ENCODE peak calls at places on chromosomes 4 and X, in eight cellular contexts. F is keratinocyte; N is left ventricle myocardium inferior; K is CD4-positive, CD25-positive, alpha-beta regulatory T cell; L is pancreas; C is left lung; R is sigmoid colon; Q is right cardiac atrium. Y is an unnamed sample.

GRCh38 chr4:122798101-122798500 is 28.5 kb upstream of the FGF2 start:
- DNase-seq in F (peak), N (peak), K (no peak), L (no peak), C (peak), R (peak), Q (peak), Y (no peak)

GRCh38 chrX:154602766-154603437 is 16.2 kb downstream of the CTAG1B start:
- DNase-seq in F (no peak), N (no peak), K (no peak), L (no peak), C (no peak), R (no peak), Q (no peak), Y (peak)

GRCh38 chr4:88107406-88108107 is 50.9 kb downstream of the ABCG2 start:
- DNase-seq in F (no peak), N (no peak), K (no peak), L (no peak), C (no peak), R (no peak), Q (no peak), Y (no peak)

GRCh38 chr4:6308890-6309643 is 39.4 kb downstream of the WFS1 start:
- DNase-seq in F (no peak), N (no peak), K (no peak), L (no peak), C (no peak), R (no peak), Q (peak), Y (no peak)

GRCh38 chr4:183920512-183920911 is 15.4 kb downstream of the STOX2 start:
- DNase-seq in F (no peak), N (no peak), K (no peak), L (no peak), C (no peak), R (no peak), Q (no peak), Y (no peak)

GRCh38 chr4:41212221-41213203 is 1.8 kb downstream of the APBB2 start:
- DNase-seq in F (no peak), N (no peak), K (no peak), L (peak), C (peak), R (peak), Q (no peak), Y (no peak)

GRCh38 chr4:164888096-164888495 is 11.1 kb downstream of the APELA start:
- DNase-seq in F (no peak), N (no peak), K (no peak), L (no peak), C (no peak), R (no peak), Q (no peak), Y (no peak)

GRCh38 chrX:68599256-68600152 is 48.0 kb upstream of the STARD8 start:
- DNase-seq in F (no peak), N (no peak), K (peak), L (no peak), C (no peak), R (no peak), Q (no peak), Y (no peak)

GRCh38 chr4:86242677-86243076 is 117.2 kb downstream of the MAPK10 start:
- DNase-seq in F (no peak), N (no peak), K (no peak), L (no peak), C (no peak), R (no peak), Q (no peak), Y (no peak)

GRCh38 chrX:42715689-42716022 is 62.3 kb downstream of the PPP1R2C start:
- DNase-seq in F (no peak), N (no peak), K (no peak), L (no peak), C (no peak), R (no peak), Q (no peak), Y (no peak)

GRCh38 chr4:92299152-92299551 is 4.6 kb upstream of the GRID2 start:
- DNase-seq in F (no peak), N (no peak), K (no peak), L (no peak), C (no peak), R (no peak), Q (no peak), Y (no peak)

GRCh38 chrX:79065696-79066095 is 78.8 kb upstream of the GPR174 start:
- DNase-seq in F (no peak), N (no peak), K (no peak), L (no peak), C (no peak), R (no peak), Q (no peak), Y (no peak)

GRCh38 chrX:1103360-1103759 is 109.1 kb downstream of the CRLF2 start:
- DNase-seq in F (no peak), N (no peak), K (no peak), L (no peak), C (no peak), R (no peak), Q (no peak), Y (no peak)

GRCh38 chr4:41044165-41044564 is 170.2 kb downstream of the APBB2 start:
- DNase-seq in F (no peak), N (no peak), K (no peak), L (no peak), C (no peak), R (no peak), Q (no peak), Y (no peak)

GRCh38 chr4:146051724-146052396 is 113.2 kb upstream of the ZNF827 start:
- DNase-seq in F (no peak), N (no peak), K (no peak), L (no peak), C (no peak), R (no peak), Q (no peak), Y (no peak)

GRCh38 chr4:118955515-118955914 is 66.9 kb downstream of the SYNPO2 start:
- DNase-seq in F (no peak), N (no peak), K (no peak), L (no peak), C (no peak), R (no peak), Q (no peak), Y (no peak)

GRCh38 chrX:153646620-153647373 is at the start of gene DUSP9:
- DNase-seq in F (no peak), N (no peak), K (no peak), L (peak), C (peak), R (peak), Q (no peak), Y (no peak)

GRCh38 chrX:38798956-38799355 is 2.3 kb upstream of the MID1IP1 start:
- DNase-seq in F (no peak), N (no peak), K (no peak), L (no peak), C (no peak), R (no peak), Q (no peak), Y (no peak)

GRCh38 chr4:71473541-71474240 is 134.9 kb downstream of the SLC4A4 start:
- DNase-seq in F (no peak), N (no peak), K (no peak), L (no peak), C (no peak), R (no peak), Q (no peak), Y (no peak)

GRCh38 chrX:118702741-118703140 is 24.7 kb upstream of the IL13RA1 start:
- DNase-seq in F (no peak), N (no peak), K (no peak), L (no peak), C (no peak), R (no peak), Q (no peak), Y (no peak)

GRCh38 chr4:150385606-150386005 is 196.3 kb upstream of the MAB21L2 start:
- DNase-seq in F (no peak), N (no peak), K (no peak), L (no peak), C (no peak), R (no peak), Q (peak), Y (no peak)

GRCh38 chr4:169098054-169098896 is 88.2 kb upstream of the CBR4 start:
- DNase-seq in F (no peak), N (no peak), K (no peak), L (no peak), C (no peak), R (no peak), Q (no peak), Y (no peak)

GRCh38 chr4:107283587-107284559 is 247.8 kb upstream of the DKK2 start:
- DNase-seq in F (peak), N (no peak), K (no peak), L (no peak), C (no peak), R (no peak), Q (no peak), Y (no peak)

GRCh38 chr4:53507671-53508286 is 83.5 kb downstream of the LNX1 start:
- DNase-seq in F (no peak), N (peak), K (no peak), L (no peak), C (no peak), R (peak), Q (peak), Y (peak)

GRCh38 chr4:40515037-40515397 is 114.6 kb downstream of the RBM47 start:
- DNase-seq in F (no peak), N (no peak), K (no peak), L (no peak), C (no peak), R (no peak), Q (no peak), Y (no peak)

GRCh38 chr4:72112514-72113156 is 80.8 kb downstream of the NPFFR2 start:
- DNase-seq in F (peak), N (no peak), K (peak), L (no peak), C (no peak), R (no peak), Q (no peak), Y (no peak)

GRCh38 chr4:85722401-85722800 is 247.5 kb downstream of the ARHGAP24 start:
- DNase-seq in F (no peak), N (no peak), K (no peak), L (no peak), C (no peak), R (no peak), Q (no peak), Y (no peak)

GRCh38 chr4:17623451-17624001 is 9.1 kb downstream of the MED28 start:
- DNase-seq in F (no peak), N (no peak), K (no peak), L (no peak), C (no peak), R (no peak), Q (no peak), Y (no peak)

GRCh38 chr4:6134612-6135220 is 65.6 kb downstream of the JAKMIP1 start:
- DNase-seq in F (no peak), N (no peak), K (peak), L (no peak), C (no peak), R (peak), Q (no peak), Y (no peak)

GRCh38 chr4:26323807-26324206 is 3.0 kb downstream of the RBPJ start:
- DNase-seq in F (no peak), N (no peak), K (no peak), L (no peak), C (no peak), R (no peak), Q (no peak), Y (no peak)

GRCh38 chr4:169604131-169604900 is 8.1 kb downstream of the NEK1 start:
- DNase-seq in F (no peak), N (no peak), K (peak), L (no peak), C (no peak), R (no peak), Q (no peak), Y (no peak)

GRCh38 chrX:7985568-7985967 is 58.4 kb upstream of the PNPLA4 start:
- DNase-seq in F (peak), N (no peak), K (no peak), L (no peak), C (no peak), R (no peak), Q (no peak), Y (no peak)

DNA sequence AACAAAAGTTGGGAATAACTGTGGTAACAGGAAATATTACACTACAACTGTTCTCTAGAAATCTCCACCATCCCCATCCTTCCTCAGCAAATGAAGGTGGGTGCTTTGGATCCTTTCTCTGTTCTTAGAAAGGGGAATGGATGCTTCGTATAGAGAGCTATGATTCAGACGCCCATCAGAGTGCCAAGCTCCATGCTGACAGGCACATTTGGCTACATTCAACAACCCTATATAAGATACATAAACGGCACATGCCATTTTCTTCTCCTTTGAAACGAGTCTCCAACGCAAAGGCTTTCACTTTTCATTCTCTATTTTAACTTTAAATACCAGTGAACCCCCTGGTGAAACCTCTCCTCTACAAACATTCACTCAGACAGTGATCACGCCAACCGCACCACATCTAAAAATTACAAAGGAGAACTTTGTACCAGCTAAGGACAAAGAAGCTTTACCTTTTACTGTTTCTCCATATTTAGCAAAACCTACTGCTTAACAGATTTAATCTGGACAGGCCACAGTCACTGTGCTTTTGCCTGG is 172.5 kb downstream of the TSPAN5 start:
- DNase-seq in F (no peak), N (no peak), K (peak), L (no peak), C (no peak), R (no peak), Q (no peak), Y (no peak)
- H3K27ac ChIP-seq in F (no peak), N (no peak), K (no peak), L (no peak), C (no peak), R (no peak), Q (no peak), Y (no peak)

GRCh38 chr4:2059034-2059725 is at the start of gene NAT8L:
- DNase-seq in F (no peak), N (peak), K (no peak), L (no peak), C (no peak), R (no peak), Q (no peak), Y (no peak)
- H3K4me3 ChIP-seq in F (no peak), N (peak), K (no peak), L (peak), C (no peak), R (peak), Q (peak), Y (peak)

DNA sequence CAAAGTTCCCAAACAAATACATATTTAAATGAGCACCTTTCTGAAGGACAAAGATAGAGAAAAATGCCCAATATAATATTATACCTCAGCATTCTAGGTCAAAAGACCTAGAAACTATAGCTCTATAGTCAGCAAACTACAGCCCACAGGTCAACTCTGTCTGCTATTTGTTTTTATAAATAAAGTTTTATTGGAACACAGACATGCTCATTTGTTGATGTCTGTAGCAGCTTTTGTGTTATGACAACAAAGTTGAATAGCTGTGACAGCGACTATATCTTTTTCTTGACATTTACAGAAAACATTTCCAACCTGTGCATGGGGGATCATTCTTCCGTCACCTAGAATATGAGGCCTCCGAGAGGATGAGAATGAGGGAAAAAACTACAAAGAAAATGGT is 48.7 kb upstream of the WDR19 start:
- DNase-seq in F (no peak), N (no peak), K (no peak), L (no peak), C (no peak), R (no peak), Q (no peak), Y (no peak)
- H3K27ac ChIP-seq in F (no peak), N (no peak), K (no peak), L (no peak), C (no peak), R (no peak), Q (no peak), Y (no peak)

GRCh38 chrX:11663875-11664210 is 1.9 kb downstream of the ARHGAP6 start:
- DNase-seq in F (no peak), N (no peak), K (no peak), L (no peak), C (no peak), R (no peak), Q (no peak), Y (no peak)

GRCh38 chrX:11667286-11667685 is 1.6 kb upstream of the ARHGAP6 start:
- DNase-seq in F (no peak), N (no peak), K (no peak), L (no peak), C (no peak), R (no peak), Q (no peak), Y (no peak)

GRCh38 chrX:11666180-11666579 is 460 bp upstream of the ARHGAP6 start:
- DNase-seq in F (no peak), N (no peak), K (no peak), L (no peak), C (no peak), R (peak), Q (peak), Y (no peak)

GRCh38 chrX:11664211-11664888 is 1.4 kb downstream of the ARHGAP6 start:
- DNase-seq in F (no peak), N (peak), K (no peak), L (no peak), C (no peak), R (peak), Q (peak), Y (no peak)

DNA sequence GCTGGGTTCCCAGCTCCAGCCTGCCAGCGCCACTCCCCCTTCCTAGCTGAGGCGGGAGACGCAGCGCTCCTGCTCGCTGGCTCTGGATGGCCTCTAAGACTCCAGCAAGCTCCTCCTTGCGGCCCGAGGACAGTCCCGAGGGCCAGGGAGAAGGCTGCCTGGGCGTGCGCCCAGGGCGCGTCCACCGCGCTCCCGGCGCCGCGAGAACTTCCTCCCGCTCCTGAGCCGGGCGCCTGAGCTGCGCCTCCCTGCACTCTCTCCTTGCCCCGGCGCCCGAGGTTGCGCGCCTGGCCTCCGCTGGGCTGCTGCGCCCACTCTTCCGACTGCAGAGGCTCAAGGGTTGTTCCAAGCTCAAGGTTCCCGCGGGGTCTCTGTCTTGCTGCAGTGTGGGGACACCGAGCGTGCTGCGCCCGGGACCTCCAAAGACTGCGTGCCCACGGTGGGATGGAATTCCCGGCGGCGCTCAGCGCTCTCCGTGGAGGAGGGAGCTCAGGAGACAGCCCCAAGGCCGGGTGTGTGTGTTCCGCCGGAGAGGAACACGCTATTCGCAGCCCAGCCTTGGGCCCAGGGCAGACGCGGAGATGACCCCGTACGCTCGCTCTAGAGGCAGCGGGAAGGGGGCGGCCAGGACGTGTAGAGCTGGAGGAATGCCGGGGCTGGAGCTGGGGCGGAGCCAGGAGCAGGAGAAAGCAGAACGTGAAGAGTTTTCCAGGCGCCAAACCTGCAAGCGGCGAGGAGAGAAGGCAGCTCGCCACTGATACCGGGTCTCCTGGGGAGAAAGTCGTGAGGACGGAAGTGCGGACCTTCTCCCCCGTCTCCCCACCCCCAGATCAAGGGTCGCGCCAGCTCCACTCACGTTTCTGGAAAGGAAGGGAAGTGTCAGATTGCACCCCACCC is at the start of gene ARHGAP6:
- DNase-seq in F (no peak), N (peak), K (no peak), L (no peak), C (peak), R (peak), Q (peak), Y (no peak)
- H3K4me3 ChIP-seq in F (peak), N (peak), K (no peak), L (peak), C (peak), R (peak), Q (peak), Y (peak)

GRCh38 chr4:186807131-186807530 is 83.5 kb upstream of the FAT1 start:
- DNase-seq in F (no peak), N (no peak), K (no peak), L (no peak), C (no peak), R (no peak), Q (no peak), Y (no peak)
- H3K27ac ChIP-seq in F (no peak), N (no peak), K (no peak), L (no peak), C (no peak), R (no peak), Q (no peak), Y (no peak)

DNA sequence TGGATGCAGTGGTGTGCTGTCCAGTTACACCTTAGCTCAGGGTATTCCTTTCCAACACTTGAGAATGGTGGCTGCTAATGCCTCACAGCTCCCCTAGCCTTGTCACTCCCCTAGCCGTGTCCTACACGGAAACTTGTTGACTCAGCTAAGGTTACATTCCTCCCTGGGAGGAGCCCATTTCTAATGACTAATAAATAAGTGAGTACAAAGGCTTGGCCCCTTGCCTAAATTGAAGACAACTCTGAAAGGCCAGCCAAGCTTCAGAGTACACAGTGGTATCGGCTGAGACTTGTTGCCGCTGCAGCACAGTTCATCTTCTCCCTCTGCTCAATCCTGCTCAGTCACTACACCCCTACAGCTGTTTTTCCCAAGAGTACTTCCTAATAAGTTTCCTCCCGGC is 21.2 kb upstream of the SLC25A31 start:
- DNase-seq in F (peak), N (no peak), K (no peak), L (no peak), C (no peak), R (no peak), Q (peak), Y (no peak)
- H3K4me3 ChIP-seq in F (peak), N (no peak), K (no peak), L (no peak), C (no peak), R (no peak), Q (no peak), Y (no peak)